ENCODE peak calls at places on chromosomes 13 and 19, in eight cellular contexts. N is WTC11, I is A549, H is IMR-90, X is H1, F is K562, O is SK-N-SH, Z is HepG2. S is an unnamed sample.

GRCh38 chr13:101408154-101408553 is 8.2 kb downstream of the NALCN start:
- DNase-seq in N (no peak), I (no peak), H (no peak), X (no peak), F (no peak), O (no peak), Z (no peak), S (no peak)

GRCh38 chr13:50152655-50153309 is 137.5 kb downstream of the KCNRG start:
- DNase-seq in N (no peak), I (no peak), H (no peak), X (no peak), F (no peak), O (no peak), Z (no peak), S (no peak)

GRCh38 chr19:3645067-3645396 is 18.4 kb upstream of the CACTIN start:
- DNase-seq in N (no peak), I (no peak), H (no peak), X (no peak), F (no peak), O (no peak), Z (no peak), S (no peak)

GRCh38 chr19:6227156-6227940 is 52.4 kb downstream of the MLLT1 start:
- DNase-seq in N (no peak), I (no peak), H (no peak), X (no peak), F (no peak), O (peak), Z (no peak), S (no peak)

GRCh38 chr13:30108913-30109237 is 198.5 kb downstream of the KATNAL1 start:
- DNase-seq in N (no peak), I (no peak), H (no peak), X (no peak), F (no peak), O (no peak), Z (peak), S (no peak)

GRCh38 chr19:1221141-1221903 is 15.7 kb downstream of the STK11 start:
- DNase-seq in N (peak), I (peak), H (peak), X (peak), F (no peak), O (peak), Z (peak), S (no peak)

GRCh38 chr13:112431734-112432133 is 55.6 kb downstream of the SPACA7 start:
- DNase-seq in N (no peak), I (no peak), H (no peak), X (no peak), F (no peak), O (no peak), Z (no peak), S (no peak)

GRCh38 chr19:42352216-42352892 is 26.9 kb downstream of the MEGF8 start:
- DNase-seq in N (no peak), I (peak), H (peak), X (no peak), F (no peak), O (peak), Z (no peak), S (no peak)

GRCh38 chr13:73173160-73173905 is 114.5 kb downstream of the KLF5 start:
- DNase-seq in N (no peak), I (no peak), H (no peak), X (no peak), F (no peak), O (no peak), Z (no peak), S (no peak)

GRCh38 chr19:33212773-33213172 is 12.9 kb downstream of the SLC7A10 start:
- DNase-seq in N (no peak), I (no peak), H (no peak), X (no peak), F (no peak), O (peak), Z (no peak), S (no peak)

GRCh38 chr13:48094404-48094780 is 512 bp downstream of the MED4 start:
- DNase-seq in N (no peak), I (no peak), H (no peak), X (no peak), F (no peak), O (no peak), Z (no peak), S (no peak)

GRCh38 chr13:79681069-79681468 is 200.1 kb downstream of the NDFIP2 start:
- DNase-seq in N (no peak), I (no peak), H (no peak), X (no peak), F (no peak), O (no peak), Z (no peak), S (no peak)

GRCh38 chr13:48189122-48189521 is 43.9 kb upstream of the ITM2B start:
- DNase-seq in N (no peak), I (no peak), H (no peak), X (no peak), F (no peak), O (no peak), Z (no peak), S (no peak)

GRCh38 chr19:55676384-55676783 is 1.4 kb downstream of the EPN1 start:
- DNase-seq in N (no peak), I (no peak), H (peak), X (no peak), F (no peak), O (no peak), Z (no peak), S (no peak)

GRCh38 chr19:35455616-35456201 is 7.7 kb downstream of the FFAR2 start:
- DNase-seq in N (no peak), I (no peak), H (no peak), X (no peak), F (no peak), O (no peak), Z (peak), S (no peak)

GRCh38 chr19:54574051-54574450 is 461 bp downstream of the LILRA2 start:
- DNase-seq in N (no peak), I (no peak), H (no peak), X (no peak), F (no peak), O (no peak), Z (no peak), S (no peak)

GRCh38 chr13:85586422-85586831 is 212.8 kb downstream of the SLITRK6 start:
- DNase-seq in N (no peak), I (peak), H (peak), X (no peak), F (no peak), O (no peak), Z (no peak), S (no peak)

DNA sequence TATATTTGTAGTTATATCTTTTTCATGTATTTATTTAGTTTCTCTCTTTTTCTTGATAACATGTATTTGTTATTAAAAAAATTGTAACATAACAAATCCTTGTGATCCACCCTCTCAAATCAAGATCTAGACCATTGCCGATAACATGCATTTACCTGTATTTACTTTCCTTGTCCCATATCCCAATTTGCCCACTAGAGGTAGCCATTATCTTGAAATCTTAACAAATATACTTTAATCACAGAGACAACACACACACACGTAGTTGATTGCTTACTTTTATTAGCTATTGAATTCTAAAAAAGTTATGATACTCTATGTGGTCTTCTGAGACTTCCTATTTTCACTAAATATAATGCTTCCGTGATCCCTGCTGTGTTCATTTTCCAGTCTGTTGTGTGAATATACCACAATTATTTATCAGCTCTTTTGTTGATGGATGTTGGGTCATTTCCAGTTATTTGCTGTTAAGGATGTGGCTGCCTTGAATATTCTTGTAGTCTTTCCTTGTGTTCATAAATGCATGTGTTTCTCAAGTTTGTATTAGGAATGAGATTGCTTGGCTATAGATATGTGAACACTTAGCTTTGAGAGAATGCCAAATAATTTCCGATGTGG is 31.3 kb upstream of the ZMYM2 start:
- DNase-seq in N (no peak), I (peak), H (peak), X (no peak), F (no peak), O (no peak), Z (peak), S (no peak)
- TF ChIP-seq USF2 in N (no peak), I (no peak), H (no peak), X (no peak), F (no peak), O (no peak), Z (no peak), S (no peak)

GRCh38 chr19:18263324-18264215 is 10.7 kb downstream of the IQCN start:
- DNase-seq in N (no peak), I (no peak), H (no peak), X (no peak), F (no peak), O (no peak), Z (no peak), S (no peak)

GRCh38 chr19:18265611-18265981 is 8.7 kb downstream of the IQCN start:
- DNase-seq in N (no peak), I (no peak), H (no peak), X (no peak), F (no peak), O (no peak), Z (no peak), S (no peak)

GRCh38 chr19:18264428-18264827 is 9.8 kb downstream of the IQCN start:
- DNase-seq in N (no peak), I (no peak), H (no peak), X (no peak), F (no peak), O (no peak), Z (peak), S (no peak)

GRCh38 chr19:18264956-18265610 is 9.2 kb downstream of the IQCN start:
- DNase-seq in N (no peak), I (no peak), H (no peak), X (no peak), F (no peak), O (no peak), Z (no peak), S (no peak)

DNA sequence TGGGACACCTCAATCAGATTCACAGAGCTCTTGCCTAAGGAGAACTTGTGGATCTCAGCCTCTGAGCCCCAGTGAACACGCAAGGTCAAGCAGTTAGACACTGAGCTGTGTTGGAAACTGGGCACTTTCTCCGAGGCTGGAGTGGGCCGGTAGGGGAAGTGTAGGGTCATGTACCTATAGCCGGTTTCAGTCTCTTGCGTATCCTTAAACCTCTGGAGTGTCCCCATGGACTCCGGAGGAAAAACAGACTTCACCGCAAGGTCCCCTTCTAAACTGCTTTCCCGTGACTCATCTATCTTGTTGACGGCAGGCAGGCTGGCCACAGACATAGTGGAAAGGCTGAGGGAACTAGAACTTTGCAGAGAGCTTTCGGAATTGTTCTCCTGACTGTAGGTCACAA is 11.3 kb downstream of the IQCN start:
- DNase-seq in N (no peak), I (no peak), H (no peak), X (no peak), F (peak), O (no peak), Z (no peak), S (no peak)
- TF ChIP-seq USF2 in N (no peak), I (no peak), H (no peak), X (no peak), F (no peak), O (no peak), Z (no peak), S (no peak)

DNA sequence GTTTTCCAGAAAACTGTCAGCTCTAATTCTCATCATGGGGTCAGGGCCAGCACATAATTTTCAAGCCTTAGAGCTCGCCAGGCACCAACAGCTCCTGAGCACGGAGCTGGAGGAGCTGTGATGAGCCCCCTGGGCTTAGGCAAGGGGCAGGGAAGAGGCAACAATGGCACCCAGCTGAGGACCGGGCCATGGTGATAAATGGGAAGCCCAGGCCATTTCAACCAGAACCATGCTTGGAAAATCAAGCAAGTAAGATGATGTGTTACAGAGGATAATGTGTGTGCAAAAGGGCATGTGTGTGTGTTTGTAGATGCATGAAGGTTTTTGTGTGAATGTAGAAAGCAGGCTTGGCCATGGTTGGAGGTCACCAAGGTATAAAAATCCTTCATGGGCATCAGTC is 66.8 kb upstream of the UBAC2 start:
- DNase-seq in N (no peak), I (no peak), H (no peak), X (no peak), F (no peak), O (no peak), Z (no peak), S (no peak)
- TF ChIP-seq USF2 in N (no peak), I (no peak), H (no peak), X (no peak), F (no peak), O (no peak), Z (no peak), S (no peak)

DNA sequence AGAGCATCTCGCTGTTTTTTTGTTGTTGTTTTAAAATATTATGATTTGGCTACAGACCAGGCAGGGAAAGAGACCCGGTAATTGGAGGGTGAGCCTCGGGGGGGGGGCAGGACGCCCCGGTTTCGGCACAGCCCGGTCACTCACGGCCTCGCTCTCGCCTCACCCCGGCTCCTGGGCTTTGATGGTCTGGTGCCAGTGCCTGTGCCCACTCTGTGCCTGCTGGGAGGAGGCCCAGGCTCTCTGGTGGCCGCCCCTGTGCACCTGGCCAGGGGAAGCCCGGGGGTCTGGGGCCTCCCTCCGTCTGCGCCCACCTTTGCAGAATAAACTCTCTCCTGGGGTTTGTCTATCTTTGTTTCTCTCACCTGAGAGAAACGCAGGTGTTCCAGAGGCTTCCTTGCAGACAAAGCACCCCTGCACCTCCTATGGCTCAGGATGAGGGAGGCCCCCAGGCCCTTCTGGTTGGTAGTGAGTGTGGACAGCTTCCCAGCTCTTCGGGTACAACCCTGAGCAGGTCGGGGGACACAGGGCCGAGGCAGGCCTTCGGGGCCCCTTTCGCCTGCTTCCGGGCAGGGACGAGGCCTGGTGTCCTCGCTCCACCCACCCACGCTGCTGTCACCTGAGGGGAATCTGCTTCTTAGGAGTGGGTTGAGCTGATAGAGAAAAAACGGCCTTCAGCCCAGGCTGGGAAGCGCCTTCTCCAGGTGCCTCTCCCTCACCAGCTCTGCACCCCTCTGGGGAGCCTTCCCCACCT is 183.3 kb downstream of the KDM4B start:
- DNase-seq in N (no peak), I (no peak), H (no peak), X (no peak), F (no peak), O (peak), Z (no peak), S (no peak)
- TF ChIP-seq USF2 in N (no peak), I (no peak), H (no peak), X (no peak), F (no peak), O (no peak), Z (no peak), S (no peak)

GRCh38 chr19:46786236-46787039 is 2.0 kb downstream of the SLC1A5 start:
- DNase-seq in N (peak), I (peak), H (peak), X (peak), F (peak), O (peak), Z (peak), S (no peak)
- TF ChIP-seq USF2 in N (no peak), I (peak), H (no peak), X (no peak), F (peak), O (no peak), Z (no peak), S (peak)